ENCODE peak calls at places on chromosomes 1 and 21, in eight cellular contexts. One of them, this sample, is unnamed.

GRCh38 chr1:62318756-62319544 is at the start of gene KANK4:
- DNase-seq in colonic mucosa: peak
- DNase-seq in A549: peak
- DNase-seq in stomach: peak
- DNase-seq in endothelial cell: peak
- DNase-seq in uterus: no peak
- DNase-seq in fibroblast of lung: no peak
- DNase-seq in progenitor cell of endocrine pancreas: peak
- DNase-seq in this sample: no peak

GRCh38 chr1:90902672-90903071 is 119.2 kb downstream of the ZNF644 start:
- DNase-seq in stomach: no peak
- DNase-seq in endothelial cell: no peak
- DNase-seq in colonic mucosa: no peak
- DNase-seq in uterus: no peak
- DNase-seq in progenitor cell of endocrine pancreas: no peak
- DNase-seq in fibroblast of lung: no peak
- DNase-seq in A549: no peak
- DNase-seq in this sample: no peak

GRCh38 chr1:45828841-45829240 is 25.4 kb downstream of the MAST2 start:
- DNase-seq in uterus: no peak
- DNase-seq in endothelial cell: no peak
- DNase-seq in fibroblast of lung: no peak
- DNase-seq in colonic mucosa: no peak
- DNase-seq in stomach: no peak
- DNase-seq in A549: no peak
- DNase-seq in progenitor cell of endocrine pancreas: no peak
- DNase-seq in this sample: no peak

GRCh38 chr21:31234936-31235335 is 109.1 kb downstream of the TIAM1 start:
- DNase-seq in colonic mucosa: no peak
- DNase-seq in stomach: no peak
- DNase-seq in A549: no peak
- DNase-seq in fibroblast of lung: no peak
- DNase-seq in uterus: no peak
- DNase-seq in progenitor cell of endocrine pancreas: no peak
- DNase-seq in endothelial cell: no peak
- DNase-seq in this sample: no peak

GRCh38 chr1:21325231-21325718 is 35.0 kb upstream of the ECE1 start:
- DNase-seq in stomach: no peak
- DNase-seq in endothelial cell: no peak
- DNase-seq in colonic mucosa: no peak
- DNase-seq in fibroblast of lung: no peak
- DNase-seq in progenitor cell of endocrine pancreas: no peak
- DNase-seq in A549: no peak
- DNase-seq in uterus: no peak
- DNase-seq in this sample: no peak

GRCh38 chr1:59415876-59416275 is 119.0 kb downstream of the FGGY start:
- DNase-seq in progenitor cell of endocrine pancreas: no peak
- DNase-seq in stomach: no peak
- DNase-seq in endothelial cell: no peak
- DNase-seq in fibroblast of lung: no peak
- DNase-seq in A549: no peak
- DNase-seq in uterus: no peak
- DNase-seq in colonic mucosa: no peak
- DNase-seq in this sample: no peak

GRCh38 chr1:30908446-30908885 is at the start of gene SDC3:
- DNase-seq in uterus: no peak
- DNase-seq in progenitor cell of endocrine pancreas: no peak
- DNase-seq in colonic mucosa: no peak
- DNase-seq in endothelial cell: no peak
- DNase-seq in A549: no peak
- DNase-seq in stomach: peak
- DNase-seq in fibroblast of lung: no peak
- DNase-seq in this sample: no peak

GRCh38 chr1:165650981-165651625 is 20.1 kb downstream of the MGST3 start:
- DNase-seq in fibroblast of lung: no peak
- DNase-seq in endothelial cell: no peak
- DNase-seq in progenitor cell of endocrine pancreas: no peak
- DNase-seq in stomach: no peak
- DNase-seq in colonic mucosa: no peak
- DNase-seq in uterus: no peak
- DNase-seq in A549: no peak
- DNase-seq in this sample: no peak

GRCh38 chr1:36753451-36753850 is 270.7 kb upstream of the CSF3R start:
- DNase-seq in A549: no peak
- DNase-seq in fibroblast of lung: no peak
- DNase-seq in endothelial cell: no peak
- DNase-seq in stomach: no peak
- DNase-seq in uterus: no peak
- DNase-seq in colonic mucosa: no peak
- DNase-seq in progenitor cell of endocrine pancreas: no peak
- DNase-seq in this sample: no peak

GRCh38 chr1:90434460-90434859 is 282.6 kb downstream of the BARHL2 start:
- DNase-seq in endothelial cell: peak
- DNase-seq in colonic mucosa: no peak
- DNase-seq in stomach: no peak
- DNase-seq in fibroblast of lung: no peak
- DNase-seq in progenitor cell of endocrine pancreas: no peak
- DNase-seq in A549: no peak
- DNase-seq in uterus: no peak
- DNase-seq in this sample: no peak

GRCh38 chr1:147514233-147514632 is 27.1 kb upstream of the BCL9 start:
- DNase-seq in colonic mucosa: no peak
- DNase-seq in fibroblast of lung: no peak
- DNase-seq in progenitor cell of endocrine pancreas: no peak
- DNase-seq in uterus: no peak
- DNase-seq in A549: no peak
- DNase-seq in stomach: no peak
- DNase-seq in endothelial cell: no peak
- DNase-seq in this sample: no peak

GRCh38 chr1:103146143-103146542 is 37.8 kb upstream of the COL11A1 start:
- DNase-seq in endothelial cell: no peak
- DNase-seq in A549: no peak
- DNase-seq in uterus: no peak
- DNase-seq in progenitor cell of endocrine pancreas: no peak
- DNase-seq in fibroblast of lung: no peak
- DNase-seq in colonic mucosa: no peak
- DNase-seq in stomach: no peak
- DNase-seq in this sample: no peak

GRCh38 chr1:221309711-221310110 is 430.5 kb downstream of the HLX start:
- DNase-seq in uterus: no peak
- DNase-seq in stomach: no peak
- DNase-seq in fibroblast of lung: no peak
- DNase-seq in progenitor cell of endocrine pancreas: no peak
- DNase-seq in endothelial cell: no peak
- DNase-seq in A549: no peak
- DNase-seq in colonic mucosa: no peak
- DNase-seq in this sample: no peak

GRCh38 chr1:86061660-86062059 is 94.9 kb downstream of the COL24A1 start:
- DNase-seq in endothelial cell: no peak
- DNase-seq in uterus: no peak
- DNase-seq in fibroblast of lung: peak
- DNase-seq in colonic mucosa: no peak
- DNase-seq in A549: no peak
- DNase-seq in progenitor cell of endocrine pancreas: no peak
- DNase-seq in stomach: no peak
- DNase-seq in this sample: no peak

GRCh38 chr1:109490029-109490933 is 3.6 kb upstream of the CYB561D1 start:
- DNase-seq in colonic mucosa: peak
- DNase-seq in fibroblast of lung: peak
- DNase-seq in progenitor cell of endocrine pancreas: peak
- DNase-seq in A549: peak
- DNase-seq in endothelial cell: peak
- DNase-seq in uterus: peak
- DNase-seq in stomach: peak
- DNase-seq in this sample: no peak

GRCh38 chr1:187685338-187685737 is 856.6 kb downstream of the PLA2G4A start:
- DNase-seq in progenitor cell of endocrine pancreas: no peak
- DNase-seq in fibroblast of lung: peak
- DNase-seq in uterus: no peak
- DNase-seq in A549: no peak
- DNase-seq in endothelial cell: no peak
- DNase-seq in stomach: no peak
- DNase-seq in colonic mucosa: no peak
- DNase-seq in this sample: no peak

GRCh38 chr1:168469690-168470089 is 74.1 kb downstream of the XCL2 start:
- DNase-seq in A549: peak
- DNase-seq in colonic mucosa: peak
- DNase-seq in endothelial cell: no peak
- DNase-seq in uterus: peak
- DNase-seq in fibroblast of lung: peak
- DNase-seq in stomach: peak
- DNase-seq in progenitor cell of endocrine pancreas: no peak
- DNase-seq in this sample: no peak

GRCh38 chr1:43978551-43979260 is at the start of gene B4GALT2:
- DNase-seq in stomach: peak
- DNase-seq in progenitor cell of endocrine pancreas: peak
- DNase-seq in fibroblast of lung: no peak
- DNase-seq in endothelial cell: peak
- DNase-seq in colonic mucosa: peak
- DNase-seq in A549: no peak
- DNase-seq in uterus: peak
- DNase-seq in this sample: no peak

DNA sequence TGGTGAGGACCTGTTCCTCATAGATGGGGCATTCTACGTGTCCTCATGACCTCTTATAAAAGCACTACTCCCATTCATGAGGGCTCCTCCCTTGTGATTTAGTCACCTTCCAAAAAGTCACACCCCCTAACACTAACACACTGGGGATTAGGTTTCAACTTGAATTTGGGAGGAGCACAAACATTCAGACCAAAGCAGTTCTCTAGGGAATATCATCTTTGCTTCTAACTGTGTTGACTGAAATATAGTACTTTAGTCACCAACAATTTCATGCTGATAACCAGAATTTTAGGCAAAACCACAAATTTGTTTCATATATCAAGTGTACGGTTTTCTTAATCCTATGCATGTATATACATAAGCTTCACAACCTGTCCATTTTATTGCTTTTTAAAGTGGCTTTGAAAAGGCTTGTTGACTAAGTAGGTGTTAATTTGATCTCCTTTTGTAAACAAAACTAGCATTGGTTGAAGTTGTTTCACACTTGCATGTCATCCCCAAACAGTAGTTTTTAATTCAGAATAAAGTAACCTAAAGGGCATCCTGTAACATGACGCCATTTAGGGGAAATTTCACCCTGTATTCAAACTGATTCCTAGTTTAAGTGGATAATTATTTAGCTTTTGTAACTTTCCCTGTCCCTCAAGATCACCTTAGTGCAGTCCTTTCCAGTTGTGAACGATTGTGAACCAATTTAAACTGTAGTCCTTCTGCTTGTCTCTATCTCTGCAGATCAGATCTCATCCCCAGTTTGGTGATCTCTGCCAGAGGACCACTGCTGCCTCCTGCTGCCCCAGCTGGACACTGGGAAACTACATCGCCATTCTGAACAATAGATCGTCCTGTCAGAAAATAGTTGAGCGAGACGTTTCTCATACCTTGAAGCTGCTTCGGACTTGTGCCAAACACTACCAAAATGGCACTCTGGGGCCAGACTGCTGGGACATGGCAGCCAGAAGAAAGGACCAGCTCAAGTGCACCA is 141.1 kb downstream of the TLR5 start:
- DNase-seq in A549: no peak
- DNase-seq in uterus: no peak
- DNase-seq in endothelial cell: no peak
- DNase-seq in stomach: no peak
- DNase-seq in colonic mucosa: no peak
- DNase-seq in progenitor cell of endocrine pancreas: no peak
- DNase-seq in fibroblast of lung: peak
- DNase-seq in this sample: no peak
- TF ChIP-seq CTCF in A549: peak
- TF ChIP-seq CTCF in uterus: no peak
- TF ChIP-seq CTCF in endothelial cell: no peak
- TF ChIP-seq CTCF in stomach: no peak
- TF ChIP-seq CTCF in colonic mucosa: no peak
- TF ChIP-seq CTCF in progenitor cell of endocrine pancreas: no peak
- TF ChIP-seq CTCF in fibroblast of lung: peak
- TF ChIP-seq CTCF in this sample: peak

DNA sequence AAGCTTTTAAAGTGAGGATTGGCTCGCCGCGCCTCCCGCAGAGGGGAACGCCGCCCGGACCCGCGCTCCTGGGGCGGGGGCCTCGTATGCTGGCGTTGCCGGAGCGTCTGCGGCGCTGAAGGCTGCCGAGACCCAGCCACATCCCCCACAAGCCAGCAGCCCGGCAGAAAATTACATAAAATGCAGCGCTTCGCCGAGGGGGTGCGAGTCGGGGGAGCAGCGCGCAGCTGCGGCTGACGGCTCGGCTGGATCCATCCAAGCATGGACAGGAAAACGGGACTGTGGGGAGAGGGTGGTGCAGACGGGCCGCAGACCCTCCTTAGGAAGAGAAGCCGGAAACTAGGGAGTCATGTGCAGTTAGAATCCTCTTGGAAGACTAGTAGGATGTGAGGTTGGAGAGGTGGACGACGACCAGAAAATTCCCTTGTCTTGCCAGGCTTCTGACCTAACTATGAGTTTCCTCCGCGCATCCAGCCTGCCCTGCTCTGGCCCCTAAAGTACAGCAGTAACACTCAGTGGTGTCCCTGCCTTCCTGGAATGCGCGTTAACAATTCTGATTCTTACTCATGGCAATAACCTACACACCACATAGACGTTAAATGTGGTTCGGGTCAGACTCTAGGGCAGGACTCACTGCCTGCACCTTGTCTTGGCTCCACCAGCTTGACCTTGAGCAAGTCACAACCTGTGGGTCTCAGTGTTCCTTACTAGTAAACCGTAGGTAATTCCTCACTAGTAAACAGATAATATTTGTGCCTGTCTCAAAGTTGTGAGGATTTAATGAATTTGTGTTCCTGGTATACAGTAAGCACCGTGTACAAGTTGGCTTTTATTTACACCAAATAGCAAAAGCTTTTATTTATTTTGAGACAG is 959 bp upstream of the BRWD1 start:
- DNase-seq in stomach: peak
- DNase-seq in progenitor cell of endocrine pancreas: peak
- DNase-seq in colonic mucosa: peak
- DNase-seq in A549: peak
- DNase-seq in fibroblast of lung: peak
- DNase-seq in uterus: peak
- DNase-seq in endothelial cell: peak
- DNase-seq in this sample: peak
- TF ChIP-seq CTCF in stomach: peak
- TF ChIP-seq CTCF in progenitor cell of endocrine pancreas: no peak
- TF ChIP-seq CTCF in colonic mucosa: no peak
- TF ChIP-seq CTCF in A549: no peak
- TF ChIP-seq CTCF in fibroblast of lung: no peak
- TF ChIP-seq CTCF in uterus: no peak
- TF ChIP-seq CTCF in endothelial cell: no peak
- TF ChIP-seq CTCF in this sample: no peak

GRCh38 chr1:23221107-23221506 is 3.8 kb upstream of the HTR1D start:
- DNase-seq in endothelial cell: no peak
- DNase-seq in A549: no peak
- DNase-seq in uterus: no peak
- DNase-seq in stomach: no peak
- DNase-seq in fibroblast of lung: no peak
- DNase-seq in progenitor cell of endocrine pancreas: no peak
- DNase-seq in colonic mucosa: no peak
- DNase-seq in this sample: no peak
- TF ChIP-seq CTCF in endothelial cell: no peak
- TF ChIP-seq CTCF in A549: no peak
- TF ChIP-seq CTCF in uterus: no peak
- TF ChIP-seq CTCF in stomach: no peak
- TF ChIP-seq CTCF in fibroblast of lung: no peak
- TF ChIP-seq CTCF in progenitor cell of endocrine pancreas: no peak
- TF ChIP-seq CTCF in colonic mucosa: no peak
- TF ChIP-seq CTCF in this sample: no peak

GRCh38 chr1:243409284-243409683 is 153.4 kb downstream of the SDCCAG8 start:
- DNase-seq in fibroblast of lung: no peak
- DNase-seq in uterus: no peak
- DNase-seq in colonic mucosa: no peak
- DNase-seq in A549: peak
- DNase-seq in endothelial cell: no peak
- DNase-seq in progenitor cell of endocrine pancreas: no peak
- DNase-seq in stomach: no peak
- DNase-seq in this sample: no peak
- TF ChIP-seq CTCF in fibroblast of lung: no peak
- TF ChIP-seq CTCF in uterus: no peak
- TF ChIP-seq CTCF in colonic mucosa: no peak
- TF ChIP-seq CTCF in A549: peak
- TF ChIP-seq CTCF in endothelial cell: no peak
- TF ChIP-seq CTCF in progenitor cell of endocrine pancreas: no peak
- TF ChIP-seq CTCF in stomach: no peak
- TF ChIP-seq CTCF in this sample: peak

This sample was measured in epithelial cell of proximal tubule.